ENCODE peak calls at places on chromosomes 6 and 20, in six cellular contexts. One of them, this sample, is unnamed.

GRCh38 chr6:137363805-137364138 is 130.4 kb downstream of the OLIG3 start:
- DNase-seq in CD4-positive, CD25-positive, alpha-beta regulatory T cell: peak
- DNase-seq in colonic mucosa: no peak
- DNase-seq in MM.1S: peak
- DNase-seq in substantia nigra: no peak
- DNase-seq in thoracic aorta: no peak
- DNase-seq in this sample: no peak

GRCh38 chr6:158369241-158369640 is 57.0 kb downstream of the TULP4 start:
- DNase-seq in CD4-positive, CD25-positive, alpha-beta regulatory T cell: no peak
- DNase-seq in colonic mucosa: no peak
- DNase-seq in MM.1S: no peak
- DNase-seq in substantia nigra: no peak
- DNase-seq in thoracic aorta: no peak
- DNase-seq in this sample: no peak

GRCh38 chr6:166842607-166843006 is 113.7 kb downstream of the RNASET2 start:
- DNase-seq in CD4-positive, CD25-positive, alpha-beta regulatory T cell: no peak
- DNase-seq in colonic mucosa: no peak
- DNase-seq in MM.1S: no peak
- DNase-seq in substantia nigra: no peak
- DNase-seq in thoracic aorta: no peak
- DNase-seq in this sample: no peak

GRCh38 chr6:27096834-27097511 is 150.5 kb upstream of the PRSS16 start:
- DNase-seq in CD4-positive, CD25-positive, alpha-beta regulatory T cell: no peak
- DNase-seq in colonic mucosa: peak
- DNase-seq in MM.1S: no peak
- DNase-seq in substantia nigra: peak
- DNase-seq in thoracic aorta: no peak
- DNase-seq in this sample: no peak

GRCh38 chr6:145012039-145012662 is 723.2 kb downstream of the EPM2A start:
- DNase-seq in CD4-positive, CD25-positive, alpha-beta regulatory T cell: no peak
- DNase-seq in colonic mucosa: no peak
- DNase-seq in MM.1S: no peak
- DNase-seq in substantia nigra: no peak
- DNase-seq in thoracic aorta: no peak
- DNase-seq in this sample: no peak

GRCh38 chr6:78533426-78533825 is 333.9 kb upstream of the IRAK1BP1 start:
- DNase-seq in CD4-positive, CD25-positive, alpha-beta regulatory T cell: no peak
- DNase-seq in colonic mucosa: no peak
- DNase-seq in MM.1S: no peak
- DNase-seq in substantia nigra: no peak
- DNase-seq in thoracic aorta: no peak
- DNase-seq in this sample: no peak

GRCh38 chr20:17197041-17197440 is 29.8 kb upstream of the PCSK2 start:
- DNase-seq in CD4-positive, CD25-positive, alpha-beta regulatory T cell: no peak
- DNase-seq in colonic mucosa: no peak
- DNase-seq in MM.1S: no peak
- DNase-seq in substantia nigra: no peak
- DNase-seq in thoracic aorta: no peak
- DNase-seq in this sample: no peak

GRCh38 chr6:166351715-166352285 is 9.5 kb upstream of the SFT2D1 start:
- DNase-seq in CD4-positive, CD25-positive, alpha-beta regulatory T cell: no peak
- DNase-seq in colonic mucosa: peak
- DNase-seq in MM.1S: peak
- DNase-seq in substantia nigra: no peak
- DNase-seq in thoracic aorta: no peak
- DNase-seq in this sample: no peak

GRCh38 chr6:43972179-43972914 is 154.9 kb downstream of the MRPL14 start:
- DNase-seq in CD4-positive, CD25-positive, alpha-beta regulatory T cell: no peak
- DNase-seq in colonic mucosa: no peak
- DNase-seq in MM.1S: no peak
- DNase-seq in substantia nigra: no peak
- DNase-seq in thoracic aorta: no peak
- DNase-seq in this sample: no peak

GRCh38 chr6:41750374-41750773 is 3.2 kb upstream of the PGC start:
- DNase-seq in CD4-positive, CD25-positive, alpha-beta regulatory T cell: no peak
- DNase-seq in colonic mucosa: no peak
- DNase-seq in MM.1S: no peak
- DNase-seq in substantia nigra: no peak
- DNase-seq in thoracic aorta: no peak
- DNase-seq in this sample: no peak

GRCh38 chr6:19210849-19211590 is 626.1 kb upstream of the ID4 start:
- DNase-seq in CD4-positive, CD25-positive, alpha-beta regulatory T cell: no peak
- DNase-seq in colonic mucosa: no peak
- DNase-seq in MM.1S: no peak
- DNase-seq in substantia nigra: peak
- DNase-seq in thoracic aorta: no peak
- DNase-seq in this sample: no peak

GRCh38 chr6:38907264-38907663 is 141.3 kb upstream of the GLP1R start:
- DNase-seq in CD4-positive, CD25-positive, alpha-beta regulatory T cell: no peak
- DNase-seq in colonic mucosa: no peak
- DNase-seq in MM.1S: no peak
- DNase-seq in substantia nigra: no peak
- DNase-seq in thoracic aorta: no peak
- DNase-seq in this sample: no peak

GRCh38 chr6:161228096-161228495 is 45.8 kb downstream of the AGPAT4 start:
- DNase-seq in CD4-positive, CD25-positive, alpha-beta regulatory T cell: no peak
- DNase-seq in colonic mucosa: no peak
- DNase-seq in MM.1S: no peak
- DNase-seq in substantia nigra: no peak
- DNase-seq in thoracic aorta: no peak
- DNase-seq in this sample: no peak

GRCh38 chr6:131831886-131832285 is 24.1 kb downstream of the ENPP1 start:
- DNase-seq in CD4-positive, CD25-positive, alpha-beta regulatory T cell: no peak
- DNase-seq in colonic mucosa: no peak
- DNase-seq in MM.1S: no peak
- DNase-seq in substantia nigra: no peak
- DNase-seq in thoracic aorta: no peak
- DNase-seq in this sample: no peak

GRCh38 chr6:166257911-166258318 is 50.3 kb downstream of the PRR18 start:
- DNase-seq in CD4-positive, CD25-positive, alpha-beta regulatory T cell: no peak
- DNase-seq in colonic mucosa: no peak
- DNase-seq in MM.1S: no peak
- DNase-seq in substantia nigra: no peak
- DNase-seq in thoracic aorta: no peak
- DNase-seq in this sample: no peak

GRCh38 chr6:2799936-2800527 is 34.8 kb downstream of the WRNIP1 start:
- DNase-seq in CD4-positive, CD25-positive, alpha-beta regulatory T cell: no peak
- DNase-seq in colonic mucosa: no peak
- DNase-seq in MM.1S: no peak
- DNase-seq in substantia nigra: no peak
- DNase-seq in thoracic aorta: no peak
- DNase-seq in this sample: no peak

GRCh38 chr20:34920055-34920454 is 35.6 kb downstream of the GSS start:
- DNase-seq in CD4-positive, CD25-positive, alpha-beta regulatory T cell: no peak
- DNase-seq in colonic mucosa: no peak
- DNase-seq in MM.1S: no peak
- DNase-seq in substantia nigra: no peak
- DNase-seq in thoracic aorta: no peak
- DNase-seq in this sample: no peak

GRCh38 chr6:37232430-37233017 is 25.0 kb upstream of the TBC1D22B start:
- DNase-seq in CD4-positive, CD25-positive, alpha-beta regulatory T cell: no peak
- DNase-seq in colonic mucosa: no peak
- DNase-seq in MM.1S: no peak
- DNase-seq in substantia nigra: no peak
- DNase-seq in thoracic aorta: no peak
- DNase-seq in this sample: no peak

GRCh38 chr6:35737413-35738211 is 780 bp downstream of the ARMC12 start:
- DNase-seq in CD4-positive, CD25-positive, alpha-beta regulatory T cell: peak
- DNase-seq in colonic mucosa: peak
- DNase-seq in MM.1S: peak
- DNase-seq in substantia nigra: no peak
- DNase-seq in thoracic aorta: no peak
- DNase-seq in this sample: peak

GRCh38 chr6:80338201-80338836 is 231.8 kb downstream of the BCKDHB start:
- DNase-seq in CD4-positive, CD25-positive, alpha-beta regulatory T cell: peak
- DNase-seq in colonic mucosa: peak
- DNase-seq in MM.1S: peak
- DNase-seq in substantia nigra: peak
- DNase-seq in thoracic aorta: no peak
- DNase-seq in this sample: no peak

GRCh38 chr6:25042984-25043725 is 107.4 kb upstream of the RIPOR2 start:
- DNase-seq in CD4-positive, CD25-positive, alpha-beta regulatory T cell: no peak
- DNase-seq in colonic mucosa: no peak
- DNase-seq in MM.1S: no peak
- DNase-seq in substantia nigra: no peak
- DNase-seq in thoracic aorta: no peak
- DNase-seq in this sample: no peak

GRCh38 chr6:142947702-142948480 is 2.9 kb upstream of the HIVEP2 start:
- DNase-seq in CD4-positive, CD25-positive, alpha-beta regulatory T cell: no peak
- DNase-seq in colonic mucosa: no peak
- DNase-seq in MM.1S: peak
- DNase-seq in substantia nigra: no peak
- DNase-seq in thoracic aorta: no peak
- DNase-seq in this sample: peak

GRCh38 chr6:3918474-3918873 is 69.3 kb downstream of the FAM50B start:
- DNase-seq in CD4-positive, CD25-positive, alpha-beta regulatory T cell: no peak
- DNase-seq in colonic mucosa: no peak
- DNase-seq in MM.1S: no peak
- DNase-seq in substantia nigra: no peak
- DNase-seq in thoracic aorta: no peak
- DNase-seq in this sample: no peak

GRCh38 chr6:2535492-2535891 is 215.2 kb downstream of the MYLK4 start:
- DNase-seq in CD4-positive, CD25-positive, alpha-beta regulatory T cell: no peak
- DNase-seq in colonic mucosa: no peak
- DNase-seq in MM.1S: no peak
- DNase-seq in substantia nigra: no peak
- DNase-seq in thoracic aorta: no peak
- DNase-seq in this sample: no peak

GRCh38 chr20:61933951-61934715 is 131.5 kb downstream of the TAF4 start:
- DNase-seq in CD4-positive, CD25-positive, alpha-beta regulatory T cell: no peak
- DNase-seq in colonic mucosa: no peak
- DNase-seq in MM.1S: no peak
- DNase-seq in substantia nigra: no peak
- DNase-seq in thoracic aorta: no peak
- DNase-seq in this sample: no peak

GRCh38 chr6:167673951-167674350 is 152.8 kb upstream of the AFDN start:
- DNase-seq in CD4-positive, CD25-positive, alpha-beta regulatory T cell: no peak
- DNase-seq in colonic mucosa: no peak
- DNase-seq in MM.1S: no peak
- DNase-seq in substantia nigra: no peak
- DNase-seq in thoracic aorta: no peak
- DNase-seq in this sample: no peak

GRCh38 chr6:143294265-143294664 is 156.2 kb downstream of the ADAT2 start:
- DNase-seq in CD4-positive, CD25-positive, alpha-beta regulatory T cell: no peak
- DNase-seq in colonic mucosa: no peak
- DNase-seq in MM.1S: no peak
- DNase-seq in substantia nigra: no peak
- DNase-seq in thoracic aorta: no peak
- DNase-seq in this sample: no peak

GRCh38 chr20:63171991-63172390 is 43.9 kb downstream of the YTHDF1 start:
- DNase-seq in CD4-positive, CD25-positive, alpha-beta regulatory T cell: no peak
- DNase-seq in colonic mucosa: no peak
- DNase-seq in MM.1S: no peak
- DNase-seq in substantia nigra: no peak
- DNase-seq in thoracic aorta: no peak
- DNase-seq in this sample: no peak
- H3K27ac ChIP-seq in CD4-positive, CD25-positive, alpha-beta regulatory T cell: no peak
- H3K27ac ChIP-seq in colonic mucosa: no peak
- H3K27ac ChIP-seq in MM.1S: no peak
- H3K27ac ChIP-seq in substantia nigra: no peak
- H3K27ac ChIP-seq in thoracic aorta: no peak
- H3K27ac ChIP-seq in this sample: no peak

GRCh38 chr6:105794870-105795269 is 291.3 kb upstream of the PRDM1 start:
- DNase-seq in CD4-positive, CD25-positive, alpha-beta regulatory T cell: no peak
- DNase-seq in colonic mucosa: no peak
- DNase-seq in MM.1S: no peak
- DNase-seq in substantia nigra: no peak
- DNase-seq in thoracic aorta: no peak
- DNase-seq in this sample: no peak

GRCh38 chr6:105797313-105797970 is 288.7 kb upstream of the PRDM1 start:
- DNase-seq in CD4-positive, CD25-positive, alpha-beta regulatory T cell: no peak
- DNase-seq in colonic mucosa: no peak
- DNase-seq in MM.1S: no peak
- DNase-seq in substantia nigra: no peak
- DNase-seq in thoracic aorta: no peak
- DNase-seq in this sample: no peak

GRCh38 chr6:105794263-105794662 is 291.9 kb upstream of the PRDM1 start:
- DNase-seq in CD4-positive, CD25-positive, alpha-beta regulatory T cell: no peak
- DNase-seq in colonic mucosa: peak
- DNase-seq in MM.1S: no peak
- DNase-seq in substantia nigra: no peak
- DNase-seq in thoracic aorta: no peak
- DNase-seq in this sample: no peak

GRCh38 chr6:105798057-105798456 is 288.1 kb upstream of the PRDM1 start:
- DNase-seq in CD4-positive, CD25-positive, alpha-beta regulatory T cell: no peak
- DNase-seq in colonic mucosa: peak
- DNase-seq in MM.1S: no peak
- DNase-seq in substantia nigra: no peak
- DNase-seq in thoracic aorta: no peak
- DNase-seq in this sample: no peak

GRCh38 chr6:105795913-105796517 is 290.1 kb upstream of the PRDM1 start:
- DNase-seq in CD4-positive, CD25-positive, alpha-beta regulatory T cell: no peak
- DNase-seq in colonic mucosa: no peak
- DNase-seq in MM.1S: no peak
- DNase-seq in substantia nigra: no peak
- DNase-seq in thoracic aorta: no peak
- DNase-seq in this sample: no peak
- H3K27ac ChIP-seq in CD4-positive, CD25-positive, alpha-beta regulatory T cell: no peak
- H3K27ac ChIP-seq in colonic mucosa: no peak
- H3K27ac ChIP-seq in MM.1S: no peak
- H3K27ac ChIP-seq in substantia nigra: no peak
- H3K27ac ChIP-seq in thoracic aorta: no peak
- H3K27ac ChIP-seq in this sample: no peak

GRCh38 chr6:72850469-72850868 is 228.6 kb downstream of the KCNQ5 start:
- DNase-seq in CD4-positive, CD25-positive, alpha-beta regulatory T cell: no peak
- DNase-seq in colonic mucosa: no peak
- DNase-seq in MM.1S: no peak
- DNase-seq in substantia nigra: no peak
- DNase-seq in thoracic aorta: no peak
- DNase-seq in this sample: no peak
- H3K27ac ChIP-seq in CD4-positive, CD25-positive, alpha-beta regulatory T cell: no peak
- H3K27ac ChIP-seq in colonic mucosa: no peak
- H3K27ac ChIP-seq in MM.1S: no peak
- H3K27ac ChIP-seq in substantia nigra: no peak
- H3K27ac ChIP-seq in thoracic aorta: no peak
- H3K27ac ChIP-seq in this sample: no peak

DNA sequence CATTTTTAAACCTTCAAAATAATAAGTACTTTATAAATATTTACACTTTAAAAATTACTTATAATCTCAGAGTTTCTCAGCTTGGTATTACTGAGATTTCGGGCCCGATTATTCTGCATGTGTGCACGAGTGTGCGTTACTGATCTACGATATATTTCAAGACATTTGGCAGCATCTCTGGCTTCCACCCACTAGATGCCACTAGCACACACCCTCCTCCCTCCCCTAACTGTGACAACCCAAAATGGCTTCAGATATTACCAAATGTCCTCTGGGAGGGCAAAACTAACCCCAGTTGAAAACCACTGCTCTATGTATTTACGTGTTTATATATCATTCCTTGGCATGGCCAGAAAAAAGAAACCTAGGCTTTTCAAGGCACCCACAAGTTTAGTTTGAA is 95.9 kb downstream of the FYN start:
- DNase-seq in CD4-positive, CD25-positive, alpha-beta regulatory T cell: peak
- DNase-seq in colonic mucosa: no peak
- DNase-seq in MM.1S: no peak
- DNase-seq in substantia nigra: no peak
- DNase-seq in thoracic aorta: no peak
- DNase-seq in this sample: no peak
- H3K27ac ChIP-seq in CD4-positive, CD25-positive, alpha-beta regulatory T cell: peak
- H3K27ac ChIP-seq in colonic mucosa: no peak
- H3K27ac ChIP-seq in MM.1S: no peak
- H3K27ac ChIP-seq in substantia nigra: peak
- H3K27ac ChIP-seq in thoracic aorta: no peak
- H3K27ac ChIP-seq in this sample: no peak